ENCODE peak calls at places on chromosomes 4 and X, in eight cellular contexts. P, X, Y, B, O, L, N and U are unnamed samples.
A peak's percentile ranks its signal among the peaks of the same experiment; 100 is the strongest.

GRCh38 chr4:147822128-147822527 is 90.2 kb downstream of the ARHGAP10 start:
- DNase-seq in L (peak; percentile 78), P (no peak), N (no peak), O (no peak), X (peak; percentile 95), Y (peak; percentile 95), B (no peak), U (no peak)

GRCh38 chr4:1910643-1911042 is 39.5 kb downstream of the NSD2 start:
- DNase-seq in N (no peak), P (peak; percentile 67), B (no peak), Y (peak; percentile 34), O (peak; percentile 52), X (peak; percentile 81), L (no peak), U (peak; percentile 51)

GRCh38 chr4:168273838-168274237 is 44.7 kb downstream of the DDX60 start:
- DNase-seq in P (no peak), B (no peak), Y (no peak), N (no peak), X (peak; percentile 18), O (no peak), L (no peak), U (no peak)

GRCh38 chr4:75289843-75290616 is 224.2 kb downstream of the RCHY1 start:
- DNase-seq in O (no peak), B (no peak), Y (peak; percentile 26), X (no peak), N (no peak), L (no peak), P (peak; percentile 22), U (peak; percentile 2)

GRCh38 chrX:2967998-2968909 is 38.1 kb upstream of the ARSH start:
- DNase-seq in P (no peak), X (peak; percentile 67), L (peak; percentile 35), N (no peak), Y (no peak), B (no peak), O (no peak), U (peak; percentile 46)

GRCh38 chr4:184826315-184827266 is 823 bp upstream of the ACSL1 start:
- DNase-seq in P (no peak), O (peak; percentile 46), Y (peak; percentile 46), B (no peak), N (no peak), L (no peak), X (no peak), U (no peak)

GRCh38 chrX:130878350-130879341 is 24.4 kb downstream of the ENOX2 start:
- DNase-seq in O (no peak), B (no peak), X (peak; percentile 84), Y (peak; percentile 68), N (peak; percentile 63), L (peak; percentile 41), P (no peak), U (no peak)

GRCh38 chr4:51894246-51894645 is 51.3 kb downstream of the DCUN1D4 start:
- DNase-seq in N (no peak), P (no peak), B (no peak), X (no peak), O (no peak), L (no peak), Y (no peak), U (no peak)

GRCh38 chr4:28167411-28167810 is 1306.8 kb downstream of the STIM2 start:
- DNase-seq in P (no peak), Y (peak; percentile 44), N (no peak), O (no peak), B (no peak), X (no peak), L (no peak), U (no peak)

GRCh38 chrX:15319075-15319474 is 3.6 kb upstream of the ASB11 start:
- DNase-seq in N (no peak), B (no peak), P (no peak), L (no peak), O (no peak), X (no peak), Y (no peak), U (no peak)

GRCh38 chr4:181365671-181366070 is 877.5 kb upstream of the TENM3 start:
- DNase-seq in O (no peak), B (no peak), Y (no peak), L (no peak), N (no peak), P (no peak), X (no peak), U (no peak)

GRCh38 chr4:110953191-110953590 is 330.3 kb upstream of the PITX2 start:
- DNase-seq in O (no peak), L (no peak), P (no peak), X (no peak), B (no peak), N (no peak), Y (no peak), U (no peak)

GRCh38 chr4:79331126-79331876 is 5.4 kb upstream of the NAA11 start:
- DNase-seq in Y (no peak), O (no peak), N (no peak), X (peak; percentile 1), B (no peak), L (no peak), P (no peak), U (no peak)

GRCh38 chrX:101442095-101442494 is 34.1 kb downstream of the HNRNPH2 start:
- DNase-seq in P (no peak), X (peak; percentile 83), Y (no peak), N (no peak), B (no peak), L (no peak), O (no peak), U (no peak)

GRCh38 chr4:6198768-6199343 is 1.5 kb downstream of the JAKMIP1 start:
- DNase-seq in P (peak; percentile 15), N (no peak), L (no peak), O (no peak), X (no peak), Y (no peak), B (no peak), U (no peak)

GRCh38 chr4:38821739-38822138 is 17.1 kb upstream of the TLR1 start:
- DNase-seq in L (no peak), Y (no peak), O (no peak), X (peak; percentile 14), P (no peak), N (no peak), B (no peak), U (no peak)

GRCh38 chr4:152536545-152537182 is 772 bp upstream of the FBXW7 start:
- DNase-seq in Y (no peak), P (no peak), B (no peak), O (peak; percentile 39), X (peak; percentile 65), N (no peak), L (no peak), U (no peak)

GRCh38 chr4:80878218-80878617 is 152.3 kb upstream of the BMP3 start:
- DNase-seq in Y (no peak), B (no peak), L (no peak), X (peak; percentile 27), O (no peak), N (no peak), P (no peak), U (no peak)

GRCh38 chrX:116204947-116205346 is 34.4 kb downstream of the AGTR2 start:
- DNase-seq in X (peak; percentile 31), B (no peak), P (peak; percentile 2), O (no peak), N (no peak), Y (no peak), L (no peak), U (no peak)

GRCh38 chr4:126603851-126604250 is 1028.9 kb upstream of the INTU start:
- DNase-seq in X (no peak), N (no peak), L (no peak), P (no peak), Y (no peak), O (no peak), B (no peak), U (no peak)

GRCh38 chr4:126603210-126603609 is 1029.5 kb upstream of the INTU start:
- DNase-seq in Y (no peak), O (no peak), X (no peak), N (no peak), B (no peak), L (no peak), P (no peak), U (no peak)

GRCh38 chr4:126604273-126604867 is 1028.4 kb upstream of the INTU start:
- DNase-seq in L (no peak), Y (no peak), P (peak; percentile 27), B (no peak), X (peak; percentile 76), N (no peak), O (peak; percentile 37), U (peak; percentile 23)
- TF ChIP-seq CTCF in L (peak; percentile 24), Y (no peak), P (peak; percentile 48), B (peak; percentile 59), X (peak; percentile 91), N (peak; percentile 78), O (peak; percentile 64), U (peak; percentile 86)

DNA sequence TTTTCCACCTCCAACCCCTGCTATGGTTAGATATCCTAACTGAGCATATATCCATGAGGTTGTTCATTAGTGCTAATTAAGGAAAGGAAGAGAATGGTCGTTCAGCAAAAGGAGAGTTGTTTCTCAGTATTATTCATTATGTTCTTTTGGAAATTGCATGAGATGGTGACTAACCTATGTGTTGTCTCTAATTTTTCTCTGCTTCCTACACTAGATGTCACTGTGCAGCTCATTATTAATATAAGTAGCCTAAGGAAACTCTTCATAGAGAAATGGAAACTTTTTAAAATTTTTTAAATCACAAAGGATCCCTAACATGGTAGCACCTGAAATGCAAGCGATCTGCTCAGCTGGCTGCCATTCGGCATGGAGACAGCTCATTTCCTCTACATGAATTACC is 67.7 kb upstream of the FAM9A start:
- DNase-seq in X (peak; percentile 56), B (no peak), Y (no peak), L (no peak), P (no peak), N (no peak), O (no peak), U (no peak)
- TF ChIP-seq CTCF in X (no peak), B (no peak), Y (no peak), L (peak; percentile 18), P (no peak), N (no peak), O (no peak), U (no peak)

DNA sequence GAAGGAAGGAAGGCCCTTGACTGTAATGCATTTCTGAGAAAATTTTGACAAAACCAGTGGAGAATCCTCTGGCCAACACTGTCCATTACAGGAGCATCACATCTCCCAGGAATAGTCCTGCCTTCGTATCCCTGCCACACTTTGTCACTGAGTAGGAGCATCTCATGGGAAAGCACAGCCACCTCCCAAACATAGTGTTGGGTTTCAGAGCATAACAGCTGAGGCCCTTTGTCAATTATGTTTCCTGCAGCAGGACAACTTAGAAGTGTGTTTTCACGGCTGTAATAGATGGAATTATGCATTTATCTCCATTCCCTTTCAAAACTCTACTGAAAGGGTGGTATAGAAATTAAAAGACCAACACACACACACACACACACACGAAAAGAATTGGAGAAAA is 91.1 kb upstream of the SMAD1 start:
- DNase-seq in O (no peak), P (no peak), L (no peak), N (no peak), B (no peak), X (no peak), Y (no peak), U (no peak)
- TF ChIP-seq CTCF in O (no peak), P (no peak), L (no peak), N (no peak), B (no peak), X (no peak), Y (no peak), U (no peak)

DNA sequence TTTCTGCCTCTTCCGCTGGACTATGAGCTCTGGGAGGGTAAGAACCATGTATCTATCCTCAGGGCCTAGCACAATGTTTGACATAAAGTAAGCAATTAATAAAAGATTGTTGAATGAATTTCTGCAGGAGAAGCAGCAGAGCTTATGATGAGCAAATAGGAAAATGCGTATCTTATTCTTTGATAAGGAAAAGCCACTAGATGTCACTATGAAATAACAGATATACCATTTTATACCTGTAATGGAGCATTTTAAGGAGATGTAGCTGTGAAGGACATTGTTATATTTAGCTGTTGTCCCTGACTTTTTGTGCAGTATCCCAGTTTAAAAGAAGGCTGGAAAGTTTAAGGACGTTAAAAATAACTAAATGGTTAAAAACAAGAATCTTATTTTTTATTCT is 147.2 kb upstream of the MBNL3 start:
- DNase-seq in L (no peak), B (no peak), X (peak; percentile 16), P (no peak), O (no peak), N (no peak), Y (no peak), U (no peak)
- TF ChIP-seq CTCF in L (no peak), B (no peak), X (no peak), P (no peak), O (peak; percentile 34), N (no peak), Y (no peak), U (no peak)